ENCODE peak calls at places on chromosomes 2 and 18, in six cellular contexts. W, B, X, L, K and Y are unnamed samples.
A peak's percentile ranks its signal among the peaks of the same experiment; 100 is the strongest.

GRCh38 chr2:173760553-173760952 is 204.6 kb downstream of the SP3 start:
- DNase-seq in W (no peak), B (no peak), X (no peak), L (no peak), K (no peak), Y (no peak)

GRCh38 chr18:39698436-39698835 is 2132.8 kb upstream of the CELF4 start:
- DNase-seq in W (no peak), B (no peak), X (no peak), L (peak; percentile 14), K (no peak), Y (no peak)

GRCh38 chr2:1784087-1784486 is 39.8 kb upstream of the PXDN start:
- DNase-seq in W (no peak), B (no peak), X (no peak), L (no peak), K (no peak), Y (no peak)

GRCh38 chr18:36386150-36386920 is 88.8 kb downstream of the FHOD3 start:
- DNase-seq in W (no peak), B (no peak), X (no peak), L (no peak), K (peak; percentile 23), Y (no peak)

GRCh38 chr2:169965495-169965894 is 138.2 kb downstream of the UBR3 start:
- DNase-seq in W (peak; percentile 60), B (no peak), X (no peak), L (no peak), K (peak; percentile 9), Y (no peak)

GRCh38 chr18:23183356-23184150 is 48.3 kb downstream of the CABLES1 start:
- DNase-seq in W (no peak), B (no peak), X (no peak), L (no peak), K (no peak), Y (no peak)

GRCh38 chr2:136058262-136058661 is 59.7 kb downstream of the CXCR4 start:
- DNase-seq in W (no peak), B (no peak), X (no peak), L (no peak), K (no peak), Y (no peak)

GRCh38 chr2:16869711-16870110 is 204.1 kb upstream of the CYRIA start:
- DNase-seq in W (no peak), B (no peak), X (no peak), L (no peak), K (no peak), Y (no peak)